ENCODE peak calls at places on chromosomes 6 and 20, in seven cellular contexts. One of them, this sample, is unnamed.

GRCh38 chr20:63658749-63659187 is 656 bp downstream of the RTEL1 start:
- DNase-seq in stomach: no peak
- DNase-seq in HL-60: peak
- DNase-seq in tibial nerve: no peak
- DNase-seq in IMR-90: peak
- DNase-seq in astrocyte of the spinal cord: no peak
- DNase-seq in esophagus muscularis mucosa: no peak
- DNase-seq in this sample: peak

GRCh38 chr6:140007525-140007924 is 633.1 kb upstream of the CITED2 start:
- DNase-seq in stomach: no peak
- DNase-seq in IMR-90: no peak
- DNase-seq in astrocyte of the spinal cord: no peak
- DNase-seq in tibial nerve: no peak
- DNase-seq in HL-60: no peak
- DNase-seq in esophagus muscularis mucosa: no peak
- DNase-seq in this sample: no peak

GRCh38 chr6:140909156-140909555 is 1223.6 kb upstream of the GJE1 start:
- DNase-seq in IMR-90: peak
- DNase-seq in astrocyte of the spinal cord: peak
- DNase-seq in HL-60: no peak
- DNase-seq in stomach: no peak
- DNase-seq in esophagus muscularis mucosa: no peak
- DNase-seq in tibial nerve: no peak
- DNase-seq in this sample: peak

GRCh38 chr6:33126101-33126714 is 50.4 kb downstream of the HLA-DPB1 start:
- DNase-seq in tibial nerve: peak
- DNase-seq in esophagus muscularis mucosa: no peak
- DNase-seq in astrocyte of the spinal cord: peak
- DNase-seq in IMR-90: peak
- DNase-seq in stomach: peak
- DNase-seq in HL-60: no peak
- DNase-seq in this sample: peak

GRCh38 chr6:143490244-143490643 is 21.3 kb downstream of the FUCA2 start:
- DNase-seq in tibial nerve: no peak
- DNase-seq in esophagus muscularis mucosa: no peak
- DNase-seq in stomach: no peak
- DNase-seq in astrocyte of the spinal cord: no peak
- DNase-seq in HL-60: no peak
- DNase-seq in IMR-90: no peak
- DNase-seq in this sample: no peak

GRCh38 chr20:37364927-37365272 is 19.0 kb downstream of the SRC start:
- DNase-seq in astrocyte of the spinal cord: no peak
- DNase-seq in HL-60: no peak
- DNase-seq in stomach: no peak
- DNase-seq in tibial nerve: no peak
- DNase-seq in esophagus muscularis mucosa: no peak
- DNase-seq in IMR-90: no peak
- DNase-seq in this sample: no peak

GRCh38 chr6:17673543-17674254 is 33.0 kb downstream of the NUP153 start:
- DNase-seq in HL-60: no peak
- DNase-seq in tibial nerve: no peak
- DNase-seq in esophagus muscularis mucosa: no peak
- DNase-seq in astrocyte of the spinal cord: no peak
- DNase-seq in IMR-90: no peak
- DNase-seq in stomach: no peak
- DNase-seq in this sample: peak

GRCh38 chr20:47493175-47493953 is 8.3 kb upstream of the NCOA3 start:
- DNase-seq in stomach: peak
- DNase-seq in IMR-90: peak
- DNase-seq in astrocyte of the spinal cord: peak
- DNase-seq in tibial nerve: peak
- DNase-seq in HL-60: peak
- DNase-seq in esophagus muscularis mucosa: peak
- DNase-seq in this sample: peak

GRCh38 chr6:146788115-146788514 is 189.3 kb downstream of the ADGB start:
- DNase-seq in astrocyte of the spinal cord: no peak
- DNase-seq in esophagus muscularis mucosa: no peak
- DNase-seq in tibial nerve: no peak
- DNase-seq in IMR-90: no peak
- DNase-seq in HL-60: no peak
- DNase-seq in stomach: no peak
- DNase-seq in this sample: peak

GRCh38 chr20:33915726-33916331 is 77.9 kb upstream of the RALY start:
- DNase-seq in esophagus muscularis mucosa: no peak
- DNase-seq in HL-60: no peak
- DNase-seq in tibial nerve: no peak
- DNase-seq in IMR-90: no peak
- DNase-seq in stomach: peak
- DNase-seq in astrocyte of the spinal cord: no peak
- DNase-seq in this sample: no peak

GRCh38 chr20:19952392-19952791 is 64.8 kb upstream of the NAA20 start:
- DNase-seq in tibial nerve: no peak
- DNase-seq in esophagus muscularis mucosa: no peak
- DNase-seq in HL-60: no peak
- DNase-seq in stomach: no peak
- DNase-seq in astrocyte of the spinal cord: no peak
- DNase-seq in IMR-90: no peak
- DNase-seq in this sample: no peak

GRCh38 chr6:122153530-122153929 is 245.9 kb upstream of the HSF2 start:
- DNase-seq in IMR-90: no peak
- DNase-seq in stomach: no peak
- DNase-seq in HL-60: no peak
- DNase-seq in tibial nerve: no peak
- DNase-seq in esophagus muscularis mucosa: no peak
- DNase-seq in astrocyte of the spinal cord: no peak
- DNase-seq in this sample: no peak

GRCh38 chr6:87698618-87699017 is 3.4 kb downstream of the AKIRIN2 start:
- DNase-seq in stomach: no peak
- DNase-seq in astrocyte of the spinal cord: peak
- DNase-seq in tibial nerve: no peak
- DNase-seq in IMR-90: peak
- DNase-seq in HL-60: no peak
- DNase-seq in esophagus muscularis mucosa: no peak
- DNase-seq in this sample: peak

GRCh38 chr20:12053348-12053747 is 135.7 kb downstream of the BTBD3 start:
- DNase-seq in IMR-90: peak
- DNase-seq in stomach: no peak
- DNase-seq in tibial nerve: no peak
- DNase-seq in astrocyte of the spinal cord: peak
- DNase-seq in esophagus muscularis mucosa: no peak
- DNase-seq in HL-60: peak
- DNase-seq in this sample: peak

GRCh38 chr6:63597142-63598000 is 25.1 kb downstream of the LOC128125822 start:
- DNase-seq in stomach: no peak
- DNase-seq in astrocyte of the spinal cord: peak
- DNase-seq in IMR-90: no peak
- DNase-seq in tibial nerve: no peak
- DNase-seq in HL-60: no peak
- DNase-seq in esophagus muscularis mucosa: no peak
- DNase-seq in this sample: no peak

GRCh38 chr20:48364688-48365421 is 462.9 kb downstream of the PREX1 start:
- DNase-seq in tibial nerve: no peak
- DNase-seq in stomach: no peak
- DNase-seq in IMR-90: no peak
- DNase-seq in esophagus muscularis mucosa: no peak
- DNase-seq in astrocyte of the spinal cord: no peak
- DNase-seq in HL-60: no peak
- DNase-seq in this sample: no peak

GRCh38 chr20:48530957-48531356 is 296.8 kb downstream of the PREX1 start:
- DNase-seq in astrocyte of the spinal cord: no peak
- DNase-seq in HL-60: no peak
- DNase-seq in tibial nerve: no peak
- DNase-seq in stomach: no peak
- DNase-seq in esophagus muscularis mucosa: no peak
- DNase-seq in IMR-90: no peak
- DNase-seq in this sample: no peak

GRCh38 chr20:31537859-31538245 is 23.6 kb downstream of the HM13 start:
- DNase-seq in esophagus muscularis mucosa: no peak
- DNase-seq in tibial nerve: no peak
- DNase-seq in HL-60: no peak
- DNase-seq in stomach: no peak
- DNase-seq in astrocyte of the spinal cord: no peak
- DNase-seq in IMR-90: no peak
- DNase-seq in this sample: no peak

GRCh38 chr20:23403721-23404120 is 17.6 kb downstream of the NAPB start:
- DNase-seq in HL-60: no peak
- DNase-seq in tibial nerve: no peak
- DNase-seq in esophagus muscularis mucosa: no peak
- DNase-seq in stomach: no peak
- DNase-seq in IMR-90: peak
- DNase-seq in astrocyte of the spinal cord: no peak
- DNase-seq in this sample: no peak

GRCh38 chr20:61370841-61371303 is 118.8 kb downstream of the CDH4 start:
- DNase-seq in astrocyte of the spinal cord: no peak
- DNase-seq in IMR-90: no peak
- DNase-seq in stomach: no peak
- DNase-seq in esophagus muscularis mucosa: no peak
- DNase-seq in tibial nerve: no peak
- DNase-seq in HL-60: no peak
- DNase-seq in this sample: no peak

GRCh38 chr20:62914970-62915457 is 11.3 kb downstream of the DIDO1 start:
- DNase-seq in IMR-90: peak
- DNase-seq in HL-60: peak
- DNase-seq in tibial nerve: no peak
- DNase-seq in esophagus muscularis mucosa: no peak
- DNase-seq in stomach: no peak
- DNase-seq in astrocyte of the spinal cord: peak
- DNase-seq in this sample: no peak

GRCh38 chr6:33091957-33092356 is 16.2 kb downstream of the HLA-DPB1 start:
- DNase-seq in IMR-90: no peak
- DNase-seq in stomach: peak
- DNase-seq in esophagus muscularis mucosa: peak
- DNase-seq in HL-60: no peak
- DNase-seq in astrocyte of the spinal cord: no peak
- DNase-seq in tibial nerve: no peak
- DNase-seq in this sample: no peak

GRCh38 chr6:56714273-56714672 is 71.6 kb upstream of the DST start:
- DNase-seq in stomach: no peak
- DNase-seq in esophagus muscularis mucosa: no peak
- DNase-seq in astrocyte of the spinal cord: no peak
- DNase-seq in IMR-90: no peak
- DNase-seq in HL-60: no peak
- DNase-seq in tibial nerve: no peak
- DNase-seq in this sample: no peak

GRCh38 chr6:77740380-77740779 is 87.5 kb downstream of the MEI4 start:
- DNase-seq in IMR-90: peak
- DNase-seq in astrocyte of the spinal cord: peak
- DNase-seq in esophagus muscularis mucosa: no peak
- DNase-seq in stomach: no peak
- DNase-seq in tibial nerve: no peak
- DNase-seq in HL-60: no peak
- DNase-seq in this sample: peak
- TF ChIP-seq CTCF in IMR-90: peak
- TF ChIP-seq CTCF in astrocyte of the spinal cord: peak
- TF ChIP-seq CTCF in esophagus muscularis mucosa: peak
- TF ChIP-seq CTCF in stomach: no peak
- TF ChIP-seq CTCF in tibial nerve: no peak
- TF ChIP-seq CTCF in HL-60: peak
- TF ChIP-seq CTCF in this sample: peak

DNA sequence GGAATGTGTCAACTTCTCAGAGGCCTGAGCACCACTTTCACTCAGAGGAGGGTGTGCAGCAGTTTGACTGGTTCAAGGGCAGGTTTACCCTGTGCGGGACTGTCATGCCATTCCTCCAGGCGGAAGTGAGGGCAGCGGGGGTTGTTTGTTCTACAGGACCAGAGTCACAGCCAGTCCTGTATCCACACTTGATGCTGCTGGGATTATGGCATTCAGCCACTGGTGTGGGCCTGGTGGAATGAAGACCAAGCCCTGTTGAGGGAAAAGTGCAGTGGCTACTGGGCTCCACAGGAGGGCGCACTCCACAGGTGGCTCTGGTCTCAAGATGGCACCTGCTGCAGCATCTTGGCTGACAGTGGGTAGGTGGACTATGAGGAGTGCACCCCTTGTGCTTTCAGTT is 14.8 kb downstream of the SEMG2 start:
- DNase-seq in stomach: no peak
- DNase-seq in esophagus muscularis mucosa: no peak
- DNase-seq in tibial nerve: no peak
- DNase-seq in HL-60: no peak
- DNase-seq in astrocyte of the spinal cord: no peak
- DNase-seq in IMR-90: no peak
- DNase-seq in this sample: no peak
- TF ChIP-seq CTCF in stomach: no peak
- TF ChIP-seq CTCF in esophagus muscularis mucosa: no peak
- TF ChIP-seq CTCF in tibial nerve: no peak
- TF ChIP-seq CTCF in HL-60: no peak
- TF ChIP-seq CTCF in astrocyte of the spinal cord: peak
- TF ChIP-seq CTCF in IMR-90: peak
- TF ChIP-seq CTCF in this sample: peak

GRCh38 chr6:39189915-39190544 is 39.2 kb downstream of the KCNK5 start:
- DNase-seq in astrocyte of the spinal cord: no peak
- DNase-seq in tibial nerve: no peak
- DNase-seq in esophagus muscularis mucosa: no peak
- DNase-seq in HL-60: no peak
- DNase-seq in stomach: peak
- DNase-seq in IMR-90: peak
- DNase-seq in this sample: no peak
- TF ChIP-seq CTCF in astrocyte of the spinal cord: no peak
- TF ChIP-seq CTCF in tibial nerve: peak
- TF ChIP-seq CTCF in esophagus muscularis mucosa: no peak
- TF ChIP-seq CTCF in HL-60: peak
- TF ChIP-seq CTCF in stomach: no peak
- TF ChIP-seq CTCF in IMR-90: no peak
- TF ChIP-seq CTCF in this sample: no peak

GRCh38 chr20:59644371-59644939 is 40.1 kb downstream of the PHACTR3 start:
- DNase-seq in IMR-90: no peak
- DNase-seq in esophagus muscularis mucosa: peak
- DNase-seq in tibial nerve: no peak
- DNase-seq in stomach: peak
- DNase-seq in astrocyte of the spinal cord: no peak
- DNase-seq in HL-60: no peak
- DNase-seq in this sample: no peak

GRCh38 chr20:59646487-59646886 is 42.1 kb downstream of the PHACTR3 start:
- DNase-seq in astrocyte of the spinal cord: no peak
- DNase-seq in tibial nerve: no peak
- DNase-seq in IMR-90: no peak
- DNase-seq in esophagus muscularis mucosa: peak
- DNase-seq in HL-60: no peak
- DNase-seq in stomach: no peak
- DNase-seq in this sample: no peak

GRCh38 chr20:59647271-59647670 is 42.9 kb downstream of the PHACTR3 start:
- DNase-seq in tibial nerve: no peak
- DNase-seq in esophagus muscularis mucosa: no peak
- DNase-seq in stomach: no peak
- DNase-seq in HL-60: no peak
- DNase-seq in IMR-90: no peak
- DNase-seq in astrocyte of the spinal cord: no peak
- DNase-seq in this sample: no peak

GRCh38 chr20:59645316-59645715 is 41.0 kb downstream of the PHACTR3 start:
- DNase-seq in stomach: no peak
- DNase-seq in astrocyte of the spinal cord: no peak
- DNase-seq in IMR-90: no peak
- DNase-seq in esophagus muscularis mucosa: peak
- DNase-seq in tibial nerve: no peak
- DNase-seq in HL-60: no peak
- DNase-seq in this sample: no peak

DNA sequence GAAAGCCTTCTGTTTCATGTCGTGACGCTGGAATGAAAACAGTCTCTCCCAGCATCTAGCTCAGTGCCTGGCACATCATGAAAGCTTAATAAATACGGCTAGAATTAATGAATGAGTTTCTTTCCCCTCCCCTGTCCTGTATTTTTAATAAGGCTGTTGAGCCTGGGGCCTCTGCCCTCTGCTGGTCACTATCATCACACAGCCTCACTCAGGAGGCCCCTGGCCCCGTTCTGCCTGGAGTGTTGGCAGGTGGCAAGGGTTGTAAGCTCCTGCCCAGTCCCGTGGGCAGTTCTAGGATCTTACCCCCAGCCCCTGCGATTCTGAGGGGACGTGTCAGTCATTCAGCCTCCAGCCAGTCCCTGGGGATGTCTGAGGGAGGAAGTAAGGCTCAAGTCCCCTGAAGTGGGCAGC is 41.4 kb downstream of the PHACTR3 start:
- DNase-seq in tibial nerve: no peak
- DNase-seq in astrocyte of the spinal cord: no peak
- DNase-seq in stomach: no peak
- DNase-seq in IMR-90: no peak
- DNase-seq in HL-60: no peak
- DNase-seq in esophagus muscularis mucosa: peak
- DNase-seq in this sample: no peak
- TF ChIP-seq CTCF in tibial nerve: no peak
- TF ChIP-seq CTCF in astrocyte of the spinal cord: no peak
- TF ChIP-seq CTCF in stomach: no peak
- TF ChIP-seq CTCF in IMR-90: no peak
- TF ChIP-seq CTCF in HL-60: no peak
- TF ChIP-seq CTCF in esophagus muscularis mucosa: no peak
- TF ChIP-seq CTCF in this sample: no peak

This sample was measured in fibroblast of mammary gland.